ENCODE peak calls at places on chromosomes 16 and 17, in seven cellular contexts. One of them, this sample, is unnamed.

GRCh38 chr16:76386784-76387183 is 109.6 kb downstream of the CNTNAP4 start:
- DNase-seq in NCI-H2081: no peak
- DNase-seq in EL: no peak
- DNase-seq in NCI-H748 treated with DMSO at 0.1 percent for 48 hours: no peak
- DNase-seq in dorsolateral prefrontal cortex: no peak
- DNase-seq in left colon: no peak
- DNase-seq in keratinocyte: no peak
- DNase-seq in this sample: no peak

GRCh38 chr17:7992924-7993323 is 9.5 kb upstream of the GUCY2D start:
- DNase-seq in NCI-H2081: no peak
- DNase-seq in EL: no peak
- DNase-seq in NCI-H748 treated with DMSO at 0.1 percent for 48 hours: no peak
- DNase-seq in dorsolateral prefrontal cortex: no peak
- DNase-seq in left colon: no peak
- DNase-seq in keratinocyte: no peak
- DNase-seq in this sample: no peak

GRCh38 chr17:68596411-68596945 is 4.7 kb downstream of the FAM20A start:
- DNase-seq in NCI-H2081: no peak
- DNase-seq in EL: no peak
- DNase-seq in NCI-H748 treated with DMSO at 0.1 percent for 48 hours: no peak
- DNase-seq in dorsolateral prefrontal cortex: no peak
- DNase-seq in left colon: no peak
- DNase-seq in keratinocyte: no peak
- DNase-seq in this sample: no peak

GRCh38 chr17:34579017-34579946 is at the start of gene TMEM132E:
- DNase-seq in NCI-H2081: no peak
- DNase-seq in EL: no peak
- DNase-seq in NCI-H748 treated with DMSO at 0.1 percent for 48 hours: no peak
- DNase-seq in dorsolateral prefrontal cortex: peak
- DNase-seq in left colon: no peak
- DNase-seq in keratinocyte: no peak
- DNase-seq in this sample: peak

GRCh38 chr17:8857919-8858318 is 9.6 kb downstream of the PIK3R6 start:
- DNase-seq in NCI-H2081: peak
- DNase-seq in EL: peak
- DNase-seq in NCI-H748 treated with DMSO at 0.1 percent for 48 hours: peak
- DNase-seq in dorsolateral prefrontal cortex: no peak
- DNase-seq in left colon: no peak
- DNase-seq in keratinocyte: peak
- DNase-seq in this sample: no peak

GRCh38 chr17:76147211-76148014 is 6.4 kb upstream of the FOXJ1 start:
- DNase-seq in NCI-H2081: peak
- DNase-seq in EL: peak
- DNase-seq in NCI-H748 treated with DMSO at 0.1 percent for 48 hours: peak
- DNase-seq in dorsolateral prefrontal cortex: no peak
- DNase-seq in left colon: no peak
- DNase-seq in keratinocyte: no peak
- DNase-seq in this sample: peak

GRCh38 chr17:58338907-58339774 is 10.5 kb upstream of the TSPOAP1 start:
- DNase-seq in NCI-H2081: no peak
- DNase-seq in EL: peak
- DNase-seq in NCI-H748 treated with DMSO at 0.1 percent for 48 hours: no peak
- DNase-seq in dorsolateral prefrontal cortex: no peak
- DNase-seq in left colon: peak
- DNase-seq in keratinocyte: no peak
- DNase-seq in this sample: no peak

GRCh38 chr17:38425744-38426143 is 2.5 kb upstream of the ARHGAP23 start:
- DNase-seq in NCI-H2081: no peak
- DNase-seq in EL: peak
- DNase-seq in NCI-H748 treated with DMSO at 0.1 percent for 48 hours: no peak
- DNase-seq in dorsolateral prefrontal cortex: no peak
- DNase-seq in left colon: no peak
- DNase-seq in keratinocyte: no peak
- DNase-seq in this sample: no peak

GRCh38 chr17:7281953-7282751 is 634 bp downstream of the SLC2A4 start:
- DNase-seq in NCI-H2081: no peak
- DNase-seq in EL: no peak
- DNase-seq in NCI-H748 treated with DMSO at 0.1 percent for 48 hours: no peak
- DNase-seq in dorsolateral prefrontal cortex: no peak
- DNase-seq in left colon: peak
- DNase-seq in keratinocyte: no peak
- DNase-seq in this sample: no peak

GRCh38 chr17:78933025-78933958 is 8.1 kb upstream of the TIMP2 start:
- DNase-seq in NCI-H2081: no peak
- DNase-seq in EL: peak
- DNase-seq in NCI-H748 treated with DMSO at 0.1 percent for 48 hours: no peak
- DNase-seq in dorsolateral prefrontal cortex: no peak
- DNase-seq in left colon: peak
- DNase-seq in keratinocyte: peak
- DNase-seq in this sample: no peak

GRCh38 chr16:58399718-58400633 is 7.7 kb downstream of the GINS3 start:
- DNase-seq in NCI-H2081: no peak
- DNase-seq in EL: peak
- DNase-seq in NCI-H748 treated with DMSO at 0.1 percent for 48 hours: no peak
- DNase-seq in dorsolateral prefrontal cortex: no peak
- DNase-seq in left colon: no peak
- DNase-seq in keratinocyte: no peak
- DNase-seq in this sample: no peak

GRCh38 chr16:69179255-69180010 is 7.5 kb upstream of the SNTB2 start:
- DNase-seq in NCI-H2081: peak
- DNase-seq in EL: peak
- DNase-seq in NCI-H748 treated with DMSO at 0.1 percent for 48 hours: no peak
- DNase-seq in dorsolateral prefrontal cortex: no peak
- DNase-seq in left colon: peak
- DNase-seq in keratinocyte: no peak
- DNase-seq in this sample: no peak

GRCh38 chr16:50744911-50745310 is 3.0 kb downstream of the CYLD start:
- DNase-seq in NCI-H2081: no peak
- DNase-seq in EL: peak
- DNase-seq in NCI-H748 treated with DMSO at 0.1 percent for 48 hours: no peak
- DNase-seq in dorsolateral prefrontal cortex: no peak
- DNase-seq in left colon: no peak
- DNase-seq in keratinocyte: no peak
- DNase-seq in this sample: no peak

GRCh38 chr17:77164483-77165030 is 23.8 kb downstream of the SEC14L1 start:
- DNase-seq in NCI-H2081: peak
- DNase-seq in EL: no peak
- DNase-seq in NCI-H748 treated with DMSO at 0.1 percent for 48 hours: peak
- DNase-seq in dorsolateral prefrontal cortex: no peak
- DNase-seq in left colon: no peak
- DNase-seq in keratinocyte: no peak
- DNase-seq in this sample: peak

GRCh38 chr16:20611350-20611902 is 35.3 kb upstream of the ACSM2B start:
- DNase-seq in NCI-H2081: no peak
- DNase-seq in EL: no peak
- DNase-seq in NCI-H748 treated with DMSO at 0.1 percent for 48 hours: no peak
- DNase-seq in dorsolateral prefrontal cortex: no peak
- DNase-seq in left colon: no peak
- DNase-seq in keratinocyte: no peak
- DNase-seq in this sample: peak

GRCh38 chr17:40361063-40361924 is 3.2 kb downstream of the GJD3 start:
- DNase-seq in NCI-H2081: no peak
- DNase-seq in EL: no peak
- DNase-seq in NCI-H748 treated with DMSO at 0.1 percent for 48 hours: no peak
- DNase-seq in dorsolateral prefrontal cortex: no peak
- DNase-seq in left colon: no peak
- DNase-seq in keratinocyte: no peak
- DNase-seq in this sample: no peak

GRCh38 chr17:57114085-57114673 is 29.1 kb downstream of the AKAP1 start:
- DNase-seq in NCI-H2081: peak
- DNase-seq in EL: peak
- DNase-seq in NCI-H748 treated with DMSO at 0.1 percent for 48 hours: no peak
- DNase-seq in dorsolateral prefrontal cortex: peak
- DNase-seq in left colon: no peak
- DNase-seq in keratinocyte: no peak
- DNase-seq in this sample: peak

GRCh38 chr17:8366231-8366630 is 10.3 kb downstream of the KRABD2 start:
- DNase-seq in NCI-H2081: no peak
- DNase-seq in EL: peak
- DNase-seq in NCI-H748 treated with DMSO at 0.1 percent for 48 hours: no peak
- DNase-seq in dorsolateral prefrontal cortex: no peak
- DNase-seq in left colon: no peak
- DNase-seq in keratinocyte: no peak
- DNase-seq in this sample: no peak